ENCODE peak calls at places on chromosome 21, in seven cellular contexts. U, E, R, F, P, H and C are unnamed samples.

GRCh38 chr21:31658053-31658452 is 1.4 kb upstream of the SOD1 start:
- DNase-seq in F (no peak), H (no peak), U (no peak), P (no peak), E (no peak), R (no peak), C (no peak)

GRCh38 chr21:25568230-25568629 is 39.1 kb downstream of the MRPL39 start:
- DNase-seq in H (no peak), P (no peak), F (no peak), R (no peak), E (peak), U (no peak), C (no peak)

GRCh38 chr21:30116474-30116873 is 50.1 kb downstream of the CLDN17 start:
- DNase-seq in R (no peak), P (no peak), F (no peak), U (no peak), H (no peak), E (no peak), C (no peak)

GRCh38 chr21:34728479-34728878 is 59.7 kb downstream of the CLIC6 start:
- DNase-seq in E (no peak), U (no peak), R (no peak), H (no peak), F (peak), P (peak), C (no peak)

GRCh38 chr21:29372063-29372802 is 73.5 kb downstream of the BACH1 start:
- DNase-seq in R (peak), H (peak), U (no peak), P (peak), E (peak), F (peak), C (no peak)

GRCh38 chr21:27126140-27126539 is 159.3 kb upstream of the ADAMTS5 start:
- DNase-seq in F (no peak), E (no peak), U (no peak), H (no peak), R (no peak), P (no peak), C (no peak)

GRCh38 chr21:33071878-33072306 is 2.0 kb downstream of the OLIG1 start:
- DNase-seq in U (no peak), H (no peak), E (peak), F (no peak), P (no peak), R (no peak), C (no peak)

GRCh38 chr21:38819719-38820147 is 14.0 kb downstream of the ETS2 start:
- DNase-seq in U (no peak), R (no peak), F (peak), H (peak), E (no peak), P (peak), C (no peak)

GRCh38 chr21:39456665-39457064 is 4.9 kb downstream of the SH3BGR start:
- DNase-seq in R (no peak), F (no peak), P (no peak), E (no peak), U (no peak), H (no peak), C (no peak)

GRCh38 chr21:29130234-29130993 is at the start of gene MAP3K7CL:
- DNase-seq in U (no peak), E (no peak), H (no peak), P (no peak), R (no peak), F (no peak), C (peak)

GRCh38 chr21:34992736-34993135 is 56.4 kb downstream of the RUNX1 start:
- DNase-seq in E (no peak), F (no peak), H (no peak), U (no peak), R (no peak), P (no peak), C (peak)

GRCh38 chr21:26120833-26121232 is 49.7 kb downstream of the APP start:
- DNase-seq in U (no peak), F (no peak), P (no peak), R (no peak), E (no peak), H (no peak), C (no peak)

GRCh38 chr21:35097525-35097924 is 48.4 kb upstream of the RUNX1 start:
- DNase-seq in E (no peak), U (no peak), H (no peak), F (no peak), R (no peak), P (no peak), C (no peak)

GRCh38 chr21:37645848-37646247 is 270.4 kb downstream of the KCNJ6 start:
- DNase-seq in F (no peak), E (no peak), P (no peak), U (no peak), H (no peak), R (no peak), C (no peak)

GRCh38 chr21:33890187-33890586 is 25.4 kb downstream of the ATP5PO start:
- DNase-seq in R (no peak), E (no peak), F (no peak), H (no peak), U (no peak), P (no peak), C (no peak)

GRCh38 chr21:33648555-33648954 is 6.3 kb downstream of the ITSN1 start:
- DNase-seq in R (no peak), E (no peak), H (no peak), F (no peak), U (no peak), P (no peak), C (no peak)

GRCh38 chr21:34198232-34199120 is 125.1 kb downstream of the MRPS6 start:
- DNase-seq in U (peak), P (no peak), E (no peak), R (no peak), F (no peak), H (no peak), C (no peak)

GRCh38 chr21:8992731-8993174 is 1528.6 kb upstream of the TPTE start:
- DNase-seq in P (no peak), R (peak), U (peak), E (peak), F (no peak), H (no peak), C (no peak)
- TF ChIP-seq POLR2A in P (no peak), R (no peak), U (no peak), E (no peak), F (no peak), H (no peak), C (no peak)

DNA sequence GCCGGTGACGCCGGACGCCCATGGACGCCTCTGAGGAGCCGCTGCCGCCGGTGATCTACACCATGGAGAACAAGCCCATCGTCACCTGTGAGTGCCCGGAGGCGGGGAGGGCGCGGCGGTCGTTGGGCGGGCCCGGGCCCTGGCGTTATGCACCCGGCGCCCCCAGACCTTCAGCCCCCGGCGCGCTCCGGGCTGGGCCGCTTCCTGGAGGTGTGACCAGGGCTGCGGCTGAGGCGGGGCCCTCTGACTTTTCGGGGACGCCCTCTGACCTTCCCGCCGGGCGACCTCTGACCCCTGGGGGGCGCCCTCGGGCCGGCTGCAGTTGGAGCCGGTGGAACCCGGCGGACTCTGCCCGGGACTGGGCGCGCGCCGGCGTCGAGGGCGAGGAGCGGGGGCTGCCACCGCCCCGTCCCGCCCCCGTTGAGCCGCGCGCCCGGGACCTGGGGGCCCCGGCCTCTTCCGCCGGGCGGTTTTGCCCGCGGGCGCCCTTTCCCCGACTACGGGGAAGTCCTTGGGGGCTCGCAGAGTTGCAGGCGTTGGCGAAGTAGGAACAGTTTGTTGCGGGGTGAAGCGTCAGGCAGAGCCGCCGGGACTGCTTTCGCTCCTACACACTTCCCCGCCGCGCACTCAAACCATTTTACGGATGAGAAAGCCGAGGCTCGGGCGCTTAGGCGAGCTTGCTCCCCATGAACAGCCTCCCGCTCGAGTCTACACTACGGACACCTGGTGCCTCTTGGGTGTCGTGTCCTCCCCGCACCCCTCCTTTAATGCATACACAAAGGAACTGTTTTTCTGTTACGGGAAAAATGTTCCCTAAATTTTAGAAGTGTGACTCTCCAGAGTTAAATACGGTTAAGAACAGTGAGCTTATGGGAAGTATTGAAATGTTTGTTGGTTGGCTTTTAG is 618 bp downstream of the TRAPPC10 start:
- DNase-seq in R (peak), F (peak), P (peak), U (no peak), H (no peak), E (peak), C (peak)
- TF ChIP-seq CTCF in R (peak), F (no peak), P (no peak), U (no peak), H (no peak), E (no peak), C (no peak)

GRCh38 chr21:44872266-44872567 is 1.3 kb downstream of the PTTG1IP start:
- DNase-seq in U (no peak), F (no peak), H (no peak), R (no peak), E (no peak), P (no peak), C (no peak)

GRCh38 chr21:44872568-44873355 is 728 bp downstream of the PTTG1IP start:
- DNase-seq in F (peak), H (no peak), P (peak), E (peak), U (no peak), R (no peak), C (peak)

GRCh38 chr21:44870748-44871495 is 2.6 kb downstream of the PTTG1IP start:
- DNase-seq in R (no peak), P (peak), E (peak), F (peak), H (peak), U (no peak), C (no peak)

GRCh38 chr21:44869860-44870747 is 3.4 kb downstream of the PTTG1IP start:
- DNase-seq in R (no peak), P (no peak), E (peak), U (no peak), F (peak), H (peak), C (peak)

DNA sequence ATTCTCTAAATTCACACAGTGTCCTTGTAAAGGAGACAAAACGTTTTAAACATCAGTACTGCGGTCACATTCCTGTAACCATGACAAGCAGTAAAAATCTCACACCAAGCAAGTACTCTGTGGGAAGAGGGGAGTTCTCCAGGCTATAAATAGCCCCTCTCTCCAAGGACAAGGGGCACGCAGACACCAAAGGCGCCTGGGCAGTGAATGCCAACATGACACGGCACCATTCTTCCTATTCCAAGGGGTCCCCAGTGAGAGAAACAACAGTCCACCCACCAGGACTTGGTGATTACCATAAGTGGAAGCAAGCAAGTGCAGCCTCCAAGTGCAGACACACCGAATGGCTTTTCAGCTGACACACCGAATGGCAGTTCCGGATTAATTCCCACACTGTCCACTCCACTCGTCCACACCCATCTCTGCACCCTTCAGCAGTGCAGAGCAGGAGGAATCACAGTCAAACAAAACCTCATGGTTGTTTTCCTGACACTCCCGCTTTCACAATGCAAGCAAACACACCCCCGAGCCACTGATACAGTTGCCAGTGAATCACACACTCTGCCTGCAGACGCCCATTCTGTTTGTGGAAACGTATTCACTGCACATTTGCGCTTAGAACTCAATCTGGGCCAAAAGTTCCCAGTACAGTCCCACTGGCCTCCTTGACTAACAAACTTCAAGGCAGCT is 1.8 kb downstream of the PTTG1IP start:
- DNase-seq in R (no peak), P (peak), F (peak), E (peak), H (no peak), U (no peak), C (no peak)
- TF ChIP-seq POLR2AphosphoS5 in R (no peak), P (no peak), F (no peak), E (no peak), H (no peak), U (peak), C (no peak)

GRCh38 chr21:41506526-41507520 is 1.1 kb downstream of the TMPRSS2 start:
- DNase-seq in F (peak), E (no peak), U (no peak), P (no peak), H (no peak), R (no peak), C (no peak)
- TF ChIP-seq POLR2A in F (no peak), E (no peak), U (no peak), P (peak), H (no peak), R (no peak), C (no peak)

GRCh38 chr21:46096596-46096981 is 1.3 kb upstream of the COL6A2 start:
- DNase-seq in E (no peak), R (no peak), U (peak), H (no peak), P (no peak), F (no peak), C (no peak)

GRCh38 chr21:46099476-46099875 is 1.6 kb downstream of the COL6A2 start:
- DNase-seq in F (peak), U (peak), E (no peak), P (peak), R (no peak), H (no peak), C (peak)

GRCh38 chr21:46096997-46097825 is 701 bp upstream of the COL6A2 start:
- DNase-seq in H (no peak), R (peak), E (no peak), U (peak), P (peak), F (peak), C (peak)

GRCh38 chr21:46098303-46099141 is 610 bp downstream of the COL6A2 start:
- DNase-seq in U (peak), R (no peak), E (no peak), F (peak), P (peak), H (no peak), C (peak)

GRCh38 chr21:46097826-46098286 is at the start of gene COL6A2:
- DNase-seq in U (peak), H (no peak), R (peak), E (no peak), F (peak), P (peak), C (peak)
- TF ChIP-seq CTCF in U (peak), H (no peak), R (no peak), E (no peak), F (no peak), P (peak), C (no peak)

DNA sequence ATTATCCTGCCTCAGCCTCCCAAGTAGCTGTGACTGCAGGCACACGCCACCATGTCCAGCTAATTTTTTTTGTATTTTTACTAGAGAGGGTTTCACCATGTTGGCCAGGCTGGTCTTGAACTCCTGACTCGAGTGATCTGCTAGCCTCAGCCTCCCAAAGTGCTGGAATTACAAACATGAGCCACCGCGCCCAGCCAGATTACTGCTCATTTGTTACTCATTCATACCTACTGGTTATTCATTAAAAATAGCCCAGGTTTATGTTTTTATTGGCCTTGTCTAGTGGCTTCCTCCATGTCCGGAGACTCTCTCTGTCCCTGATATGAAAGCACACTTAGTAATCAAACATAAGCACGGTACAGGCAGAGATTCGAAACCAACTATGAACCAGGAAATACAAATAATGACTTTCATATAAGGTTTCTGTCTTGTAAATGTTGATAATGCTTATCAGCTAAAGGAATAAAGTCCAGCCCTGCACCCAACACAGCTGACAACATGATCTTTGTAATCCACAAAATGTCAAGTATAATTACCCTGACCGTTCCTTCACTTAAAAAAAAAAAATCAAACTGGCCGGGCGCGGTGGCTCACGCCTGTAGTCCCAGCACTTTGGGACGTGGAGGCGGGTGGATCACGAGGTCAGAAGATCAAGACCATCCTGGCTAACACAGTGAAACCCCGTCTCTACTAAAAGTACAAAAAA is 50.4 kb upstream of the CXADR start:
- DNase-seq in R (no peak), E (peak), U (no peak), P (peak), F (peak), H (no peak), C (no peak)
- TF ChIP-seq POLR2AphosphoS5 in R (no peak), E (no peak), U (no peak), P (peak), F (peak), H (no peak), C (no peak)

DNA sequence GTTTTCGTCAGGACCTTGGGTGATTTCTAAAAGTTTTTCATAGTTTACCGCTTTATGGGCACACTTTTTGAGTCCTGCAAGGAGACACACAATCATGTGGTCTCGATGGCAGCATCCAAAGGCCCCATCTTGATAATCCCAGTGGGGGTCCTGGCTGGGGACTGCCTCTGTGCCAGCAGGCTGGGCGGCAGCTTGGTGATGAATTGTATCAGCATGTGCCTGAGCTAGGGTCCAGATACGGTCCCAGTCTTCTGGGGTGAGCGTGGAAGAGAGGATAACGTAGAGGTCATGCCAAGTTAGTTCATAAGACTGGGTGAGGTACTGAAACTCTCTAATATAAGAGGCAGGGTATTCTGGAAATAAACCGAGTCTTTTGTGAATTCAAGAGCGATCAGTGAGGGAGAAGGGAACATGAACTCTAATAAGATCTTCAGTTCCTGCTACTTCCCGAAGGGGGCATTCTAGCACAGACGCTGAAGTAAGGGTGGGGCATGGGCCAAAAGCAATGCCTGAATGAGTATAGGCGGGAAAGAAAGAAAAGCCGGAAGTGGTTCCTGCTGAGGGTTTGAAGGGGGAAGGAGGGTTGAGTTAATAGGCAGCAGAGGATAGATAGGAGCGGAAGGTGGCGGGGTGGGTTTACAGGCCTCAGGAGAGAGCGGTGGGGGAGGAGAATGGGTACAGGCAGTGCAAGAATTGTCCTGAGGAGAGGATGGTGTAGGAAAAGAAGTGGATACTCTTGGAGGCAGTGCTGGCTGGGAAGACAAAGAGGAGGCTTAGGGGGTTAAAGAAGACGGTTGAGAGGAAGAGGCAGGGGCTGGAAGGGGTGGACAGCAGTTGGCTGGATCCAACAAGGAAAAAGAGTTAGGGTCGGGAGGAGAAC is 1.6 kb downstream of the ERVH48-1 start:
- DNase-seq in U (peak), P (peak), F (peak), E (peak), H (peak), R (peak), C (peak)
- TF ChIP-seq POLR2A in U (no peak), P (no peak), F (no peak), E (no peak), H (no peak), R (peak), C (no peak)